ENCODE peak calls at places on chromosome 18, in five cellular contexts. F is HCT116, A is cardiac muscle cell, K is Peyer's patch, P is thyroid gland. E is an unnamed sample.

GRCh38 chr18:13470555-13471494 is 252.3 kb downstream of the LDLRAD4 start:
- DNase-seq in A (no peak), K (no peak), F (no peak), P (peak; percentile 21), E (peak; percentile 19)

GRCh38 chr18:75220786-75221355 is 10.3 kb downstream of the TSHZ1 start:
- DNase-seq in K (no peak), A (no peak), P (no peak), F (no peak), E (no peak)

GRCh38 chr18:62280058-62280457 is 45.1 kb upstream of the TNFRSF11A start:
- DNase-seq in F (no peak), K (no peak), P (no peak), A (no peak), E (no peak)

GRCh38 chr18:12034241-12035100 is 53.2 kb downstream of the IMPA2 start:
- DNase-seq in A (no peak), P (no peak), F (no peak), K (no peak), E (no peak)

GRCh38 chr18:67766930-67767329 is 250.4 kb upstream of the DSEL start:
- DNase-seq in F (no peak), K (no peak), P (no peak), A (peak; percentile 68), E (no peak)

GRCh38 chr18:28189400-28190239 is 12.7 kb upstream of the CDH2 start:
- DNase-seq in F (peak; percentile 23), K (no peak), A (peak; percentile 88), P (peak; percentile 49), E (peak; percentile 46)

GRCh38 chr18:58781627-58782194 is 83.0 kb upstream of the ZNF532 start:
- DNase-seq in A (peak; percentile 87), K (peak; percentile 61), P (peak; percentile 82), F (peak; percentile 69), E (peak; percentile 78)

GRCh38 chr18:26657618-26658581 is 109.5 kb upstream of the KCTD1 start:
- DNase-seq in K (no peak), A (no peak), P (no peak), F (no peak), E (no peak)

GRCh38 chr18:50571606-50572005 is 11.7 kb downstream of the MAPK4 start:
- DNase-seq in F (no peak), A (no peak), K (no peak), P (no peak), E (no peak)

GRCh38 chr18:25144835-25145234 is 207.1 kb downstream of the ZNF521 start:
- DNase-seq in P (no peak), A (peak; percentile 84), K (no peak), F (no peak), E (no peak)

GRCh38 chr18:24530630-24531111 is 70.2 kb downstream of the HRH4 start:
- DNase-seq in P (no peak), A (peak; percentile 70), F (peak; percentile 42), K (no peak), E (peak; percentile 30)

GRCh38 chr18:73352546-73352945 is 484.8 kb upstream of the NETO1 start:
- DNase-seq in K (no peak), P (no peak), F (no peak), A (no peak), E (no peak)

GRCh38 chr18:57881818-57882413 is 78.8 kb upstream of the ATP8B1 start:
- DNase-seq in A (peak; percentile 89), F (peak; percentile 62), K (peak; percentile 53), P (peak; percentile 79), E (peak; percentile 87)

GRCh38 chr18:29083545-29083944 is 906.6 kb upstream of the CDH2 start:
- DNase-seq in A (peak; percentile 17), K (no peak), F (no peak), P (no peak), E (no peak)

GRCh38 chr18:33606621-33607020 is 28.6 kb downstream of the ASXL3 start:
- DNase-seq in F (no peak), K (no peak), P (no peak), A (no peak), E (no peak)

GRCh38 chr18:23631746-23632145 is 31.0 kb downstream of the ANKRD29 start:
- DNase-seq in K (no peak), A (no peak), P (no peak), F (no peak), E (no peak)

GRCh38 chr18:78784861-78785260 is 194.8 kb upstream of the SALL3 start:
- DNase-seq in P (no peak), A (no peak), K (no peak), F (no peak), E (no peak)
- H3K27ac ChIP-seq in P (no peak overlapping the region), A (no peak overlapping the region), K (no peak overlapping the region), F (no peak overlapping the region), E (no peak overlapping the region)

GRCh38 chr18:44788334-44788733 is 107.6 kb downstream of the SETBP1 start:
- DNase-seq in A (no peak), P (no peak), K (no peak), F (no peak), E (no peak)
- H3K4me3 ChIP-seq in A (no peak overlapping the region), P (no peak overlapping the region), K (no peak overlapping the region), F (no peak overlapping the region), E (no peak overlapping the region)

GRCh38 chr18:7201096-7201495 is 29.8 kb upstream of the LRRC30 start:
- DNase-seq in P (no peak), F (no peak), A (no peak), K (no peak), E (no peak)
- H3K36me3 ChIP-seq in P (no peaks in the 10 kb centered on the region), F (no peaks in the 10 kb centered on the region), A (no peaks in the 10 kb centered on the region), K (no peaks in the 10 kb centered on the region), E (no peaks in the 10 kb centered on the region)

GRCh38 chr18:8749492-8749891 is 44.1 kb downstream of the MTCL1 start:
- DNase-seq in F (no peak), P (no peak), A (no peak), K (no peak), E (no peak)
- H3K27ac ChIP-seq in F (no peak overlapping the region), P (no peak overlapping the region), A (no peak overlapping the region), K (no peak overlapping the region), E (no peak overlapping the region)

DNA sequence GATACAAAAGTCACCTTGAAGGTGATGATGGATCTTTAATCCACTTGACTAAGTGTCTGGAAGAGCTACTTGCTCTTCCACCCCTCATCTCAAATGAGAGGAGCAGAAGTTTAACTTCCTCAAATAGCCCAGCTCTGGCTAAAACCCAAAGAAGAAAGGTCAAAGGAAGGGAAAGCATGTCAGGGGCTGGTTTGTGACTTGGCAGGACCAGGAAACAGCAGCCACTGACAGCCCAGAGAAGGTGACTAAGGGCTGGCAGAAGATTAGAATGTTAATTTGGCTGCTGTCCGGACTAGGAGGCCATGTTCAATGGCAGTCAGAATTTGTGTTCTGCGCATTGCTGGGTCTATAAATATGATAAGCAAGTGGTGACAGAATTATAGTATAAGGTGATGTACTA is 386.2 kb downstream of the SETBP1 start:
- DNase-seq in A (peak; percentile 12), K (no peak), F (no peak), P (no peak), E (peak; percentile 6)
- H3K4me3 ChIP-seq in A (no peak overlapping the region), K (no peak overlapping the region), F (no peak overlapping the region), P (no peak overlapping the region), E (no peak overlapping the region)

DNA sequence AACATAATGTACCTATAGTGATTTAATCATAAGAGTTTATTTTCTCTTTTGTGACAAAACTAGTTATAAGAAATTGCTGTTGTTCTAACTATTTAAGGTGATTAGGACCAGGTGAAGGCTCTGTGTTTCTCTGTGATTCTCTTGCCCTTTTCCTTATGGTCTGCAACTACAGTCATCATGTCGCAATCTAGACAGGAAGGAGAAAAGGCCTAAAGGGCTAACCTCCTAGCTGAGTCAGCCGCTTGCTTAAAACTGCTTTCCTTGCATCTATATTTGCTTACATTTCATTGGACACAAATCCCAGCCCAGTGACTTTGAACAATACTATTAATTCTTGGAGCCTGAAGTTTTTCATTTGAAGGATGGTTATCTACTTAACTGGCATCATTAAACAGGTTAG is 93.1 kb downstream of the PIK3C3 start:
- DNase-seq in F (no peak), K (no peak), P (no peak), A (peak; percentile 86), E (peak; percentile 6)
- H3K36me3 ChIP-seq in F (no peaks in the 10 kb centered on the region), K (peaks cover 45% of the 10 kb centered on the region), P (peaks cover 6% of the 10 kb centered on the region), A (peaks cover 24% of the 10 kb centered on the region), E (peaks cover 6% of the 10 kb centered on the region)

GRCh38 chr18:9741461-9741820 is 33.3 kb downstream of the RAB31 start:
- DNase-seq in K (no peak), F (no peak), P (no peak), A (no peak), E (no peak)

GRCh38 chr18:9740076-9740475 is 32.0 kb downstream of the RAB31 start:
- DNase-seq in P (no peak), F (no peak), K (no peak), A (no peak), E (no peak)

GRCh38 chr18:9738266-9738969 is 30.3 kb downstream of the RAB31 start:
- DNase-seq in K (no peak), P (no peak), F (no peak), A (no peak), E (no peak)

GRCh38 chr18:9737814-9738160 is 29.7 kb downstream of the RAB31 start:
- DNase-seq in P (no peak), K (no peak), F (no peak), A (no peak), E (peak; percentile 15)

GRCh38 chr18:9739516-9739915 is 31.4 kb downstream of the RAB31 start:
- DNase-seq in K (no peak), F (no peak), P (no peak), A (no peak), E (no peak)
- H3K27ac ChIP-seq in K (no peak overlapping the region), F (no peak overlapping the region), P (no peak overlapping the region), A (no peak overlapping the region), E (no peak overlapping the region)